ENCODE peak calls at places on chromosomes 11 and 22, in eight cellular contexts. One of them, this sample, is unnamed.

GRCh38 chr22:36726007-36726380 is 22.4 kb upstream of the CACNG2 start:
- DNase-seq in H1: no peak
- DNase-seq in GM12864: no peak
- DNase-seq in Peyer's patch: peak; percentile 22
- DNase-seq in CD8-positive, alpha-beta T cell: no peak
- DNase-seq in lower leg skin: no peak
- DNase-seq in Caco-2: no peak
- DNase-seq in activated B cell treated with CpG ODN at 0.5 μM for 24 hours: no peak
- DNase-seq in this sample: no peak

GRCh38 chr11:7892751-7893356 is 38.2 kb downstream of the OR10A6 start:
- DNase-seq in H1: no peak
- DNase-seq in GM12864: peak; percentile 24
- DNase-seq in Peyer's patch: no peak
- DNase-seq in CD8-positive, alpha-beta T cell: no peak
- DNase-seq in lower leg skin: no peak
- DNase-seq in Caco-2: peak; percentile 50
- DNase-seq in activated B cell treated with CpG ODN at 0.5 μM for 24 hours: no peak
- DNase-seq in this sample: peak; percentile 52

GRCh38 chr11:30917859-30918478 is 331.8 kb upstream of the MPPED2 start:
- DNase-seq in H1: no peak
- DNase-seq in GM12864: peak; percentile 8
- DNase-seq in Peyer's patch: no peak
- DNase-seq in CD8-positive, alpha-beta T cell: no peak
- DNase-seq in lower leg skin: no peak
- DNase-seq in Caco-2: peak; percentile 61
- DNase-seq in activated B cell treated with CpG ODN at 0.5 μM for 24 hours: no peak
- DNase-seq in this sample: peak; percentile 22

GRCh38 chr22:32674925-32675825 is 126.3 kb upstream of the TIMP3 start:
- DNase-seq in H1: no peak
- DNase-seq in GM12864: no peak
- DNase-seq in Peyer's patch: no peak
- DNase-seq in CD8-positive, alpha-beta T cell: no peak
- DNase-seq in lower leg skin: no peak
- DNase-seq in Caco-2: no peak
- DNase-seq in activated B cell treated with CpG ODN at 0.5 μM for 24 hours: no peak
- DNase-seq in this sample: no peak

GRCh38 chr11:76248210-76248609 is 41.9 kb upstream of the WNT11 start:
- DNase-seq in H1: no peak
- DNase-seq in GM12864: no peak
- DNase-seq in Peyer's patch: no peak
- DNase-seq in CD8-positive, alpha-beta T cell: no peak
- DNase-seq in lower leg skin: no peak
- DNase-seq in Caco-2: peak; percentile 45
- DNase-seq in activated B cell treated with CpG ODN at 0.5 μM for 24 hours: no peak
- DNase-seq in this sample: no peak

GRCh38 chr11:33451364-33451763 is 194.2 kb downstream of the HIPK3 start:
- DNase-seq in H1: no peak
- DNase-seq in GM12864: no peak
- DNase-seq in Peyer's patch: no peak
- DNase-seq in CD8-positive, alpha-beta T cell: no peak
- DNase-seq in lower leg skin: no peak
- DNase-seq in Caco-2: no peak
- DNase-seq in activated B cell treated with CpG ODN at 0.5 μM for 24 hours: no peak
- DNase-seq in this sample: no peak

GRCh38 chr11:74474316-74474715 is 7.0 kb upstream of the KCNE3 start:
- DNase-seq in H1: no peak
- DNase-seq in GM12864: no peak
- DNase-seq in Peyer's patch: no peak
- DNase-seq in CD8-positive, alpha-beta T cell: no peak
- DNase-seq in lower leg skin: no peak
- DNase-seq in Caco-2: no peak
- DNase-seq in activated B cell treated with CpG ODN at 0.5 μM for 24 hours: no peak
- DNase-seq in this sample: no peak

GRCh38 chr11:12824281-12825041 is 150.2 kb downstream of the TEAD1 start:
- DNase-seq in H1: no peak
- DNase-seq in GM12864: no peak
- DNase-seq in Peyer's patch: no peak
- DNase-seq in CD8-positive, alpha-beta T cell: no peak
- DNase-seq in lower leg skin: no peak
- DNase-seq in Caco-2: no peak
- DNase-seq in activated B cell treated with CpG ODN at 0.5 μM for 24 hours: no peak
- DNase-seq in this sample: no peak

GRCh38 chr11:126332221-126332711 is 23.2 kb upstream of the ST3GAL4 start:
- DNase-seq in H1: no peak
- DNase-seq in GM12864: no peak
- DNase-seq in Peyer's patch: peak; percentile 65
- DNase-seq in CD8-positive, alpha-beta T cell: no peak
- DNase-seq in lower leg skin: peak; percentile 61
- DNase-seq in Caco-2: no peak
- DNase-seq in activated B cell treated with CpG ODN at 0.5 μM for 24 hours: no peak
- DNase-seq in this sample: no peak

GRCh38 chr11:41660585-41660984 is 201.1 kb upstream of the LRRC4C start:
- DNase-seq in H1: peak; percentile 13
- DNase-seq in GM12864: no peak
- DNase-seq in Peyer's patch: no peak
- DNase-seq in CD8-positive, alpha-beta T cell: no peak
- DNase-seq in lower leg skin: no peak
- DNase-seq in Caco-2: peak; percentile 10
- DNase-seq in activated B cell treated with CpG ODN at 0.5 μM for 24 hours: no peak
- DNase-seq in this sample: no peak

GRCh38 chr11:69634590-69634989 is 6.4 kb upstream of the CCND1 start:
- DNase-seq in H1: no peak
- DNase-seq in GM12864: no peak
- DNase-seq in Peyer's patch: peak; percentile 42
- DNase-seq in CD8-positive, alpha-beta T cell: no peak
- DNase-seq in lower leg skin: no peak
- DNase-seq in Caco-2: no peak
- DNase-seq in activated B cell treated with CpG ODN at 0.5 μM for 24 hours: no peak
- DNase-seq in this sample: no peak

GRCh38 chr22:21707677-21708076 is 27.9 kb downstream of the YPEL1 start:
- DNase-seq in H1: no peak
- DNase-seq in GM12864: no peak
- DNase-seq in Peyer's patch: no peak
- DNase-seq in CD8-positive, alpha-beta T cell: no peak
- DNase-seq in lower leg skin: no peak
- DNase-seq in Caco-2: no peak
- DNase-seq in activated B cell treated with CpG ODN at 0.5 μM for 24 hours: no peak
- DNase-seq in this sample: no peak

GRCh38 chr22:46444390-46444854 is 93.0 kb downstream of the CELSR1 start:
- DNase-seq in H1: no peak
- DNase-seq in GM12864: no peak
- DNase-seq in Peyer's patch: no peak
- DNase-seq in CD8-positive, alpha-beta T cell: no peak
- DNase-seq in lower leg skin: no peak
- DNase-seq in Caco-2: peak; percentile 35
- DNase-seq in activated B cell treated with CpG ODN at 0.5 μM for 24 hours: no peak
- DNase-seq in this sample: no peak

GRCh38 chr11:61059260-61059752 is 43.0 kb upstream of the CD5 start:
- DNase-seq in H1: no peak
- DNase-seq in GM12864: no peak
- DNase-seq in Peyer's patch: peak; percentile 25
- DNase-seq in CD8-positive, alpha-beta T cell: no peak
- DNase-seq in lower leg skin: no peak
- DNase-seq in Caco-2: no peak
- DNase-seq in activated B cell treated with CpG ODN at 0.5 μM for 24 hours: no peak
- DNase-seq in this sample: no peak

GRCh38 chr11:65182258-65183170 is 786 bp downstream of the CAPN1 start:
- DNase-seq in H1: no peak
- DNase-seq in GM12864: no peak
- DNase-seq in Peyer's patch: peak; percentile 68
- DNase-seq in CD8-positive, alpha-beta T cell: no peak
- DNase-seq in lower leg skin: no peak
- DNase-seq in Caco-2: peak; percentile 68
- DNase-seq in activated B cell treated with CpG ODN at 0.5 μM for 24 hours: no peak
- DNase-seq in this sample: peak; percentile 42

GRCh38 chr22:27310966-27311665 is 490.4 kb downstream of the MN1 start:
- DNase-seq in H1: no peak
- DNase-seq in GM12864: no peak
- DNase-seq in Peyer's patch: no peak
- DNase-seq in CD8-positive, alpha-beta T cell: no peak
- DNase-seq in lower leg skin: no peak
- DNase-seq in Caco-2: no peak
- DNase-seq in activated B cell treated with CpG ODN at 0.5 μM for 24 hours: no peak
- DNase-seq in this sample: no peak

DNA sequence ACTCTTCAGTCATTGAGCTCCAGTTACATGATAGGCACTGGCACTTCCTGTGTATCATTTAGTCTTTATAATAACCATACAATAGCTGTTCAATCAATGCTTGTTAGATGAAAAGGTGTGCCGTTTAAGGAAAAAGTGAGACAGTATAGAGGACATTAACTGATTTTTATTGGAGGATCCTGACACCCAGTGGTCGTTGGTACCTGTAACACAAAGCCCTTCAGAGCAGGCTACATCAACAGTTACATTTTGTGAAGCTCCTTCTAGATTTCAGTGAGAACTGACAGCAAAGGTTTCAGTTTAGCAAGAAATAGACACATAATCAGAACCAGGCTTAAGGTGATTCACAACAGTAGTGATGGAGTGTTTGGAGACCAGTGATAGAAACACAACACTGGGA is 44.2 kb downstream of the CCDC81 start:
- DNase-seq in H1: no peak
- DNase-seq in GM12864: no peak
- DNase-seq in Peyer's patch: no peak
- DNase-seq in CD8-positive, alpha-beta T cell: no peak
- DNase-seq in lower leg skin: no peak
- DNase-seq in Caco-2: peak; percentile 46
- DNase-seq in activated B cell treated with CpG ODN at 0.5 μM for 24 hours: no peak
- DNase-seq in this sample: no peak
- TF ChIP-seq CTCF in H1: no peak
- TF ChIP-seq CTCF in GM12864: no peak
- TF ChIP-seq CTCF in Peyer's patch: no peak
- TF ChIP-seq CTCF in CD8-positive, alpha-beta T cell: no peak
- TF ChIP-seq CTCF in lower leg skin: no peak
- TF ChIP-seq CTCF in Caco-2: peak; percentile 61
- TF ChIP-seq CTCF in activated B cell treated with CpG ODN at 0.5 μM for 24 hours: no peak
- TF ChIP-seq CTCF in this sample: peak; percentile 7

GRCh38 chr11:103929168-103929903 is 107.1 kb upstream of the DDI1 start:
- DNase-seq in H1: no peak
- DNase-seq in GM12864: peak; percentile 89
- DNase-seq in Peyer's patch: no peak
- DNase-seq in CD8-positive, alpha-beta T cell: no peak
- DNase-seq in lower leg skin: no peak
- DNase-seq in Caco-2: peak; percentile 34
- DNase-seq in activated B cell treated with CpG ODN at 0.5 μM for 24 hours: no peak
- DNase-seq in this sample: peak; percentile 58

GRCh38 chr11:103924166-103925013 is 112.0 kb upstream of the DDI1 start:
- DNase-seq in H1: no peak
- DNase-seq in GM12864: no peak
- DNase-seq in Peyer's patch: no peak
- DNase-seq in CD8-positive, alpha-beta T cell: no peak
- DNase-seq in lower leg skin: no peak
- DNase-seq in Caco-2: no peak
- DNase-seq in activated B cell treated with CpG ODN at 0.5 μM for 24 hours: no peak
- DNase-seq in this sample: no peak

GRCh38 chr11:103928040-103928555 is 108.3 kb upstream of the DDI1 start:
- DNase-seq in H1: no peak
- DNase-seq in GM12864: no peak
- DNase-seq in Peyer's patch: no peak
- DNase-seq in CD8-positive, alpha-beta T cell: no peak
- DNase-seq in lower leg skin: no peak
- DNase-seq in Caco-2: no peak
- DNase-seq in activated B cell treated with CpG ODN at 0.5 μM for 24 hours: no peak
- DNase-seq in this sample: no peak

GRCh38 chr11:103926990-103927389 is 109.5 kb upstream of the DDI1 start:
- DNase-seq in H1: no peak
- DNase-seq in GM12864: no peak
- DNase-seq in Peyer's patch: no peak
- DNase-seq in CD8-positive, alpha-beta T cell: no peak
- DNase-seq in lower leg skin: no peak
- DNase-seq in Caco-2: no peak
- DNase-seq in activated B cell treated with CpG ODN at 0.5 μM for 24 hours: no peak
- DNase-seq in this sample: no peak

GRCh38 chr11:103927535-103927934 is 108.9 kb upstream of the DDI1 start:
- DNase-seq in H1: no peak
- DNase-seq in GM12864: peak; percentile 30
- DNase-seq in Peyer's patch: no peak
- DNase-seq in CD8-positive, alpha-beta T cell: no peak
- DNase-seq in lower leg skin: no peak
- DNase-seq in Caco-2: no peak
- DNase-seq in activated B cell treated with CpG ODN at 0.5 μM for 24 hours: no peak
- DNase-seq in this sample: no peak
- TF ChIP-seq CTCF in H1: no peak
- TF ChIP-seq CTCF in GM12864: peak; percentile 54
- TF ChIP-seq CTCF in Peyer's patch: peak; percentile 64
- TF ChIP-seq CTCF in CD8-positive, alpha-beta T cell: no peak
- TF ChIP-seq CTCF in lower leg skin: no peak
- TF ChIP-seq CTCF in Caco-2: peak; percentile 61
- TF ChIP-seq CTCF in activated B cell treated with CpG ODN at 0.5 μM for 24 hours: no peak
- TF ChIP-seq CTCF in this sample: peak; percentile 64

GRCh38 chr22:40153186-40153585 is 24.5 kb upstream of the TNRC6B start:
- DNase-seq in H1: no peak
- DNase-seq in GM12864: no peak
- DNase-seq in Peyer's patch: no peak
- DNase-seq in CD8-positive, alpha-beta T cell: no peak
- DNase-seq in lower leg skin: no peak
- DNase-seq in Caco-2: peak; percentile 7
- DNase-seq in activated B cell treated with CpG ODN at 0.5 μM for 24 hours: no peak
- DNase-seq in this sample: no peak

DNA sequence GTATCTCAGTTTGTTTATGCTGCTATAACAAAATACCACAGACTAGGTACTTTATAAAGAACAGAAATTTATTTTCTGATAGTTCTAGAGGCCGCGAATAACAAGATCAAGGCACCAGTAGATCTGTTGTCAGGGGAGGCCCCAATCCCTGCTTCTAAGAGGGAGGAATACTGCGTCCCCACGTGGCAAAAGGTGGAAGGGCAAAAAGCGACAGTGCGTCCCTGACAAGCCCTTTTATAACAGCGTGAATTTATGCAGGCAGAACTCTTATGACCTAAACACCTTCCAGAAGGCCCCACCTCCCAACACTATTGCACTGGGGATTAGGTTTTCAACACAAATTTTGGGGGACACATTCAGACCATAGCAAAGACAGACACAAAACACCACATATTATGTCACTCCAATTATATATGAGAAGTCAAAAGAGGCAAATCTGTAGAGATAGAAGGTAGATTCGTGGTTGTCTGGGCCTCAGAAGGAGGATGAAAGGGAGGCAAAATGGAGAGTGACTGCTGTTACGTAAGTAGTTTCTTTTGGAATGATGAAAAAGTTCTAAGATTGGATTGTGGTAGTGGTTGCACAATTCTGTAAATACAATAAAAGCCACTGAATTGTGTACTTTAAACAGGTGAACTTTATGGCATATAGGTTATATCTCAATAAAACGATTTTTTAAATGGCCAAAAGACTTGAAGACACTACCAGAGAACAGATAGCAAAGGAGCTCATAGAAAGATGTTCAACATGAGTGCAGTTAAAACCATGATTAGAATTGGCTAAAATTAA is 30.1 kb upstream of the TNRC6B start:
- DNase-seq in H1: no peak
- DNase-seq in GM12864: no peak
- DNase-seq in Peyer's patch: no peak
- DNase-seq in CD8-positive, alpha-beta T cell: no peak
- DNase-seq in lower leg skin: no peak
- DNase-seq in Caco-2: peak; percentile 26
- DNase-seq in activated B cell treated with CpG ODN at 0.5 μM for 24 hours: no peak
- DNase-seq in this sample: no peak
- TF ChIP-seq CTCF in H1: peak; percentile 76
- TF ChIP-seq CTCF in GM12864: no peak
- TF ChIP-seq CTCF in Peyer's patch: no peak
- TF ChIP-seq CTCF in CD8-positive, alpha-beta T cell: no peak
- TF ChIP-seq CTCF in lower leg skin: no peak
- TF ChIP-seq CTCF in Caco-2: no peak
- TF ChIP-seq CTCF in activated B cell treated with CpG ODN at 0.5 μM for 24 hours: no peak
- TF ChIP-seq CTCF in this sample: no peak

GRCh38 chr22:45206233-45206632 is 34.5 kb downstream of the KIAA0930 start:
- DNase-seq in H1: no peak
- DNase-seq in GM12864: no peak
- DNase-seq in Peyer's patch: no peak
- DNase-seq in CD8-positive, alpha-beta T cell: no peak
- DNase-seq in lower leg skin: no peak
- DNase-seq in Caco-2: no peak
- DNase-seq in activated B cell treated with CpG ODN at 0.5 μM for 24 hours: no peak
- DNase-seq in this sample: no peak
- TF ChIP-seq CTCF in H1: no peak
- TF ChIP-seq CTCF in GM12864: no peak
- TF ChIP-seq CTCF in Peyer's patch: no peak
- TF ChIP-seq CTCF in CD8-positive, alpha-beta T cell: no peak
- TF ChIP-seq CTCF in lower leg skin: no peak
- TF ChIP-seq CTCF in Caco-2: no peak
- TF ChIP-seq CTCF in activated B cell treated with CpG ODN at 0.5 μM for 24 hours: no peak
- TF ChIP-seq CTCF in this sample: no peak